ENCODE peak calls at places on chromosomes 16 and 17, in nine cellular contexts. Q is stimulated activated CD4-positive, alpha-beta T cell treated with anti-CD3 and anti-CD28 coated beads, Interleukin-15, amount 100 ng/mL, for 1 hour; P is caudate nucleus; S is right atrium auricular region; Z is LNCaP clone FGC; J is GM19239; I is BJ; D is activated naive CD4-positive, alpha-beta T cell treated with anti-CD3 and anti-CD28 coated beads for 36 hours; E is heart right ventricle. V is an unnamed sample.

GRCh38 chr17:36813957-36814356 is 123.3 kb upstream of the LHX1 start:
- DNase-seq in Q (no peak), P (no peak), S (no peak), Z (no peak), J (no peak), I (no peak), D (no peak), E (no peak), V (no peak)

GRCh38 chr17:80252871-80253270 is 7.8 kb upstream of the RNF213 start:
- DNase-seq in Q (peak), P (no peak), S (no peak), Z (no peak), J (peak), I (no peak), D (peak), E (peak), V (peak)

GRCh38 chr17:36127882-36128369 is 24.3 kb downstream of the CCL4 start:
- DNase-seq in Q (no peak), P (no peak), S (no peak), Z (no peak), J (no peak), I (no peak), D (no peak), E (no peak), V (no peak)

GRCh38 chr16:86072328-86073102 is 173.6 kb downstream of the IRF8 start:
- DNase-seq in Q (no peak), P (no peak), S (peak), Z (peak), J (peak), I (peak), D (peak), E (peak), V (no peak)

GRCh38 chr17:7177210-7177953 is 1.8 kb downstream of the ASGR1 start:
- DNase-seq in Q (peak), P (peak), S (peak), Z (peak), J (peak), I (no peak), D (peak), E (peak), V (peak)

GRCh38 chr17:45224671-45225050 is 3.0 kb downstream of the FMNL1 start:
- DNase-seq in Q (no peak), P (no peak), S (no peak), Z (no peak), J (no peak), I (no peak), D (peak), E (no peak), V (no peak)

GRCh38 chr16:77745972-77746371 is 23.7 kb downstream of the NUDT7 start:
- DNase-seq in Q (no peak), P (no peak), S (no peak), Z (no peak), J (no peak), I (no peak), D (no peak), E (no peak), V (no peak)

GRCh38 chr17:35540589-35541404 is 3.3 kb upstream of the SLFN12L start:
- DNase-seq in Q (peak), P (no peak), S (peak), Z (no peak), J (no peak), I (no peak), D (peak), E (no peak), V (no peak)

GRCh38 chr17:40063915-40064531 is 1.3 kb downstream of the THRA start:
- DNase-seq in Q (no peak), P (peak), S (no peak), Z (no peak), J (no peak), I (no peak), D (peak), E (no peak), V (no peak)

GRCh38 chr17:45814622-45815606 is 29.8 kb upstream of the SPPL2C start:
- DNase-seq in Q (no peak), P (no peak), S (no peak), Z (no peak), J (no peak), I (no peak), D (no peak), E (peak), V (no peak)

GRCh38 chr17:61144876-61145564 is 254.6 kb upstream of the TBX2 start:
- DNase-seq in Q (no peak), P (no peak), S (no peak), Z (no peak), J (no peak), I (no peak), D (no peak), E (no peak), V (no peak)

GRCh38 chr17:63703556-63704258 is 3.8 kb upstream of the LIMD2 start:
- DNase-seq in Q (no peak), P (no peak), S (no peak), Z (no peak), J (no peak), I (no peak), D (no peak), E (no peak), V (no peak)

GRCh38 chr17:78668847-78669246 is 91.7 kb upstream of the DNAH17 start:
- DNase-seq in Q (no peak), P (no peak), S (no peak), Z (no peak), J (no peak), I (no peak), D (no peak), E (no peak), V (no peak)

GRCh38 chr16:55539049-55539448 is 27.4 kb upstream of the CAPNS2 start:
- DNase-seq in Q (no peak), P (no peak), S (no peak), Z (no peak), J (no peak), I (no peak), D (no peak), E (no peak), V (no peak)

GRCh38 chr16:88639231-88640038 is 1.1 kb downstream of the IL17C start:
- DNase-seq in Q (no peak), P (no peak), S (no peak), Z (no peak), J (no peak), I (no peak), D (no peak), E (no peak), V (no peak)

GRCh38 chr16:57822861-57823260 is 20.6 kb upstream of the KIFC3 start:
- DNase-seq in Q (no peak), P (no peak), S (no peak), Z (no peak), J (no peak), I (no peak), D (no peak), E (no peak), V (no peak)

GRCh38 chr17:40071720-40072480 is 9.1 kb downstream of the THRA start:
- DNase-seq in Q (no peak), P (peak), S (peak), Z (peak), J (no peak), I (no peak), D (no peak), E (peak), V (no peak)

GRCh38 chr16:67517661-67518423 is 10.8 kb upstream of the RIPOR1 start:
- DNase-seq in Q (no peak), P (no peak), S (no peak), Z (no peak), J (no peak), I (no peak), D (no peak), E (no peak), V (no peak)

GRCh38 chr16:2769675-2770056 is 7.4 kb downstream of the ELOB start:
- DNase-seq in Q (no peak), P (no peak), S (no peak), Z (no peak), J (no peak), I (no peak), D (no peak), E (no peak), V (no peak)

GRCh38 chr16:14333361-14333760 is 262.2 kb downstream of the MRTFB start:
- DNase-seq in Q (no peak), P (no peak), S (no peak), Z (no peak), J (no peak), I (no peak), D (no peak), E (no peak), V (no peak)

GRCh38 chr16:49854227-49855203 is 1.4 kb downstream of the ZNF423 start:
- DNase-seq in Q (no peak), P (no peak), S (no peak), Z (no peak), J (no peak), I (no peak), D (no peak), E (peak), V (no peak)

GRCh38 chr17:18141210-18141803 is 32.8 kb downstream of the MYO15A start:
- DNase-seq in Q (no peak), P (no peak), S (no peak), Z (peak), J (no peak), I (no peak), D (peak), E (no peak), V (peak)

GRCh38 chr16:88633684-88634140 is 4.7 kb upstream of the IL17C start:
- DNase-seq in Q (peak), P (no peak), S (no peak), Z (no peak), J (peak), I (no peak), D (peak), E (peak), V (peak)

GRCh38 chr17:61833536-61834203 is 29.7 kb downstream of the BRIP1 start:
- DNase-seq in Q (no peak), P (no peak), S (no peak), Z (no peak), J (no peak), I (peak), D (no peak), E (no peak), V (no peak)

GRCh38 chr17:35286120-35286781 is 43.4 kb downstream of the SLFN5 start:
- DNase-seq in Q (no peak), P (no peak), S (no peak), Z (peak), J (no peak), I (no peak), D (peak), E (no peak), V (no peak)

GRCh38 chr17:65097110-65097509 is 40.1 kb upstream of the RGS9 start:
- DNase-seq in Q (no peak), P (no peak), S (no peak), Z (no peak), J (no peak), I (no peak), D (no peak), E (no peak), V (no peak)

GRCh38 chr16:85832578-85833539 is 33.4 kb downstream of the COX4I1 start:
- DNase-seq in Q (no peak), P (no peak), S (no peak), Z (no peak), J (no peak), I (no peak), D (no peak), E (no peak), V (no peak)

GRCh38 chr17:52237151-52237550 is 78.6 kb upstream of the CA10 start:
- DNase-seq in Q (no peak), P (no peak), S (no peak), Z (no peak), J (no peak), I (no peak), D (no peak), E (no peak), V (no peak)

GRCh38 chr17:64443086-64443760 is 5.7 kb upstream of the MILR1 start:
- DNase-seq in Q (no peak), P (no peak), S (no peak), Z (no peak), J (no peak), I (no peak), D (no peak), E (no peak), V (no peak)